ENCODE peak calls at places on chromosomes 16 and 17, in four cellular contexts. One of them, this sample, is unnamed.
A peak's percentile ranks its signal among the peaks of the same experiment; 100 is the strongest.

GRCh38 chr17:59963738-59964454 is 644 bp downstream of the RNFT1 start:
- DNase-seq in kidney: no peak
- DNase-seq in WERI-Rb-1: peak; percentile 30
- DNase-seq in AG09309: no peak
- DNase-seq in this sample: no peak

GRCh38 chr16:80122155-80122554 is 418.6 kb upstream of the DYNLRB2 start:
- DNase-seq in AG09309: peak; percentile 11
- DNase-seq in WERI-Rb-1: no peak
- DNase-seq in kidney: peak; percentile 60
- DNase-seq in this sample: peak; percentile 54

GRCh38 chr16:21283521-21284289 is 5.6 kb upstream of the CRYM start:
- DNase-seq in AG09309: no peak
- DNase-seq in kidney: no peak
- DNase-seq in WERI-Rb-1: peak; percentile 87
- DNase-seq in this sample: no peak

GRCh38 chr17:21289902-21290571 is 5.5 kb downstream of the MAP2K3 start:
- DNase-seq in kidney: peak; percentile 78
- DNase-seq in WERI-Rb-1: no peak
- DNase-seq in AG09309: no peak
- DNase-seq in this sample: no peak

GRCh38 chr17:4573682-4574081 is 10.6 kb upstream of the SMTNL2 start:
- DNase-seq in WERI-Rb-1: no peak
- DNase-seq in kidney: peak; percentile 56
- DNase-seq in AG09309: no peak
- DNase-seq in this sample: no peak

GRCh38 chr17:56203430-56203829 is 50.2 kb downstream of the ANKFN1 start:
- DNase-seq in AG09309: no peak
- DNase-seq in WERI-Rb-1: no peak
- DNase-seq in kidney: no peak
- DNase-seq in this sample: no peak

GRCh38 chr17:3693829-3694231 is 2.1 kb downstream of the P2RX5 start:
- DNase-seq in kidney: no peak
- DNase-seq in WERI-Rb-1: no peak
- DNase-seq in AG09309: no peak
- DNase-seq in this sample: no peak

GRCh38 chr16:81478294-81478693 is 33.7 kb downstream of the CMIP start:
- DNase-seq in kidney: no peak
- DNase-seq in AG09309: no peak
- DNase-seq in WERI-Rb-1: no peak
- DNase-seq in this sample: no peak

GRCh38 chr16:26374279-26374925 is 682.6 kb downstream of the HS3ST4 start:
- DNase-seq in AG09309: no peak
- DNase-seq in WERI-Rb-1: no peak
- DNase-seq in kidney: no peak
- DNase-seq in this sample: no peak

GRCh38 chr16:87499189-87499486 is 6.3 kb upstream of the ZCCHC14 start:
- DNase-seq in WERI-Rb-1: no peak
- DNase-seq in AG09309: peak; percentile 25
- DNase-seq in kidney: no peak
- DNase-seq in this sample: no peak

GRCh38 chr16:88783391-88784073 is 1.5 kb downstream of the PIEZO1 start:
- DNase-seq in WERI-Rb-1: no peak
- DNase-seq in AG09309: no peak
- DNase-seq in kidney: no peak
- DNase-seq in this sample: no peak

GRCh38 chr17:45020354-45021138 is 30.9 kb downstream of the DCAKD start:
- DNase-seq in WERI-Rb-1: peak; percentile 76
- DNase-seq in AG09309: no peak
- DNase-seq in kidney: peak; percentile 87
- DNase-seq in this sample: no peak

GRCh38 chr16:88837806-88838205 is 18.9 kb downstream of the GALNS start:
- DNase-seq in kidney: no peak
- DNase-seq in AG09309: no peak
- DNase-seq in WERI-Rb-1: no peak
- DNase-seq in this sample: no peak

GRCh38 chr17:79944821-79945391 is 90.8 kb downstream of the TBC1D16 start:
- DNase-seq in AG09309: no peak
- DNase-seq in WERI-Rb-1: peak; percentile 14
- DNase-seq in kidney: peak; percentile 59
- DNase-seq in this sample: no peak

GRCh38 chr16:513950-514349 is 13.6 kb upstream of the CAPN15 start:
- DNase-seq in AG09309: no peak
- DNase-seq in kidney: no peak
- DNase-seq in WERI-Rb-1: no peak
- DNase-seq in this sample: no peak

GRCh38 chr17:75846701-75847594 is 2.7 kb upstream of the UNC13D start:
- DNase-seq in AG09309: no peak
- DNase-seq in WERI-Rb-1: no peak
- DNase-seq in kidney: peak; percentile 73
- DNase-seq in this sample: no peak

GRCh38 chr17:45367216-45367615 is 50.4 kb upstream of the MAP3K14 start:
- DNase-seq in AG09309: no peak
- DNase-seq in kidney: no peak
- DNase-seq in WERI-Rb-1: no peak
- DNase-seq in this sample: no peak

DNA sequence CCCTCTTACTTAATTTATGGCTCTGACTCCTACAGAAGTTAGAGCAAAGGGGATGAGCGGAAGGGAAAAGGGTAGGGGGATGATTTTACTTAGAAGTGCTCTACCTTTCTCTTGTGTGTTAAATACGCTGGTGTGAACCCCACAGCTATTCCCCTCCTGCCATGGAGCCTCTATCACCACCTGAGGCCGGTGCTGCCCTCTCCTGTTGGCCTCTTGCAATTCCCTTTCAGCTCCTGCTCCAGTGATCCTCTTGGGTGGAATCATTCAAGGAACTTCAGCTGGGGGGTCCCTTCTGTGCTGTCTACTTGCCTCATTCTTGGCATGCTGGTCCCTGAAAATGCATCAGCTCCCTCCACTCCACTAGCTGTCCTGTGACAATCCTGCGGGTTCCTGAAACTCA is 41.8 kb upstream of the CDH8 start:
- DNase-seq in kidney: no peak
- DNase-seq in WERI-Rb-1: peak; percentile 10
- DNase-seq in AG09309: no peak
- DNase-seq in this sample: no peak
- TF ChIP-seq CTCF in kidney: no peak
- TF ChIP-seq CTCF in WERI-Rb-1: peak; percentile 57
- TF ChIP-seq CTCF in AG09309: peak; percentile 13
- TF ChIP-seq CTCF in this sample: no peak

GRCh38 chr17:7927596-7927995 is 2.1 kb downstream of the KCNAB3 start:
- DNase-seq in kidney: no peak
- DNase-seq in AG09309: no peak
- DNase-seq in WERI-Rb-1: no peak
- DNase-seq in this sample: no peak
- TF ChIP-seq CTCF in kidney: no peak
- TF ChIP-seq CTCF in AG09309: no peak
- TF ChIP-seq CTCF in WERI-Rb-1: no peak
- TF ChIP-seq CTCF in this sample: no peak

GRCh38 chr16:5186381-5186903 is 88.8 kb upstream of the EEF2KMT start:
- DNase-seq in AG09309: no peak
- DNase-seq in kidney: peak; percentile 66
- DNase-seq in WERI-Rb-1: no peak
- DNase-seq in this sample: no peak

GRCh38 chr16:5188318-5189025 is 90.9 kb upstream of the EEF2KMT start:
- DNase-seq in kidney: no peak
- DNase-seq in WERI-Rb-1: no peak
- DNase-seq in AG09309: no peak
- DNase-seq in this sample: no peak

DNA sequence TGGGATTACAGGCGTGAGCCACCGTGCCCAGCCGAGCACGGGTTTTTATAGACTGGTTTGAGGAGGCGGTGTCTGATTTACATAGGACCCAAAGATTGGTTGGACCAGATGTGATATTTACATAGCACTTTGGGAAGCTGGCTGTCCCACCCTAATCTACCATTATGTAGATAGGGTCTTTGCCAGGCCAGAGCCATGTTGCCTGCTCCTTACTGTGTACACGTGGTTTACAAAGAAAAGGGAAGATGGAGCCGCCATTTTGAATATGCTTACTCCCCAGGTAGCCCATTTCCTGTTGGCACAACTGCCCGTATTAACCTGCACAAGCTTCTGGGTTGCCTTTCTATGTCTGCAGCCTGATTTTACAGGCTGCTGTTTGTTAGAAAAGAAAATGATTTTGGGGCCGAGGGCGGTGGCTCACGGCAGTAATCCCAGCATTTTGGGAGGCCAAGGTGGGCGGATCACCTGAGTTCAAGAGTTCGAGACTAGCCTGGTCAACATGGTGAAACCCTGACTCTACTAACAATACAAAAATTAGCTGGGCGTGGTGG is 89.9 kb upstream of the EEF2KMT start:
- DNase-seq in kidney: no peak
- DNase-seq in AG09309: no peak
- DNase-seq in WERI-Rb-1: no peak
- DNase-seq in this sample: no peak
- TF ChIP-seq CTCF in kidney: no peak
- TF ChIP-seq CTCF in AG09309: no peak
- TF ChIP-seq CTCF in WERI-Rb-1: no peak
- TF ChIP-seq CTCF in this sample: no peak

DNA sequence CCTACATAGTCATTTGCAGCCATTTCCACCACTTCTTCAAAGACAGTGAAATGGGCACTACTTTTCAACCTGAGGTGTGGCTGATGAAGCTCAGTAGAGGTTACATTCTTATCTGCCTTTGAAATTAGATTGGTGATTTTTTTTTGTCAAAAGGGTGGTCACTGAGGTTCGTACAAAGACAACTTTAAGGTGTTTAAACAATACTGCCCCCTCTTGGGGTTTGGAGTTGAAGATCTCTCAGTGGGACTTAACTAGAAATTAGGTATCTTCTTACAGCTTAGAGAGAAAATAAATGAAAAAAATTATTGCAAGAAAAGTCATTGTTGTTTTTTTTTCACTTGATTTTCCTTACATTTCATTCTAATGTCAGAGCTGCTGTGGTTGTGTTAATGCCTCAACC is 713.2 kb downstream of the CDH11 start:
- DNase-seq in kidney: no peak
- DNase-seq in AG09309: no peak
- DNase-seq in WERI-Rb-1: no peak
- DNase-seq in this sample: no peak
- TF ChIP-seq CTCF in kidney: no peak
- TF ChIP-seq CTCF in AG09309: no peak
- TF ChIP-seq CTCF in WERI-Rb-1: no peak
- TF ChIP-seq CTCF in this sample: no peak

GRCh38 chr17:58595194-58595792 is 80.9 kb upstream of the MTMR4 start:
- DNase-seq in AG09309: no peak
- DNase-seq in WERI-Rb-1: peak; percentile 39
- DNase-seq in kidney: no peak
- DNase-seq in this sample: no peak
- TF ChIP-seq CTCF in AG09309: no peak
- TF ChIP-seq CTCF in WERI-Rb-1: peak; percentile 40
- TF ChIP-seq CTCF in kidney: no peak
- TF ChIP-seq CTCF in this sample: no peak

GRCh38 chr16:30394603-30395154 is 541 bp upstream of the ZNF48 start:
- DNase-seq in WERI-Rb-1: no peak
- DNase-seq in kidney: no peak
- DNase-seq in AG09309: no peak
- DNase-seq in this sample: no peak

GRCh38 chr16:30397056-30397455 is 1.8 kb downstream of the ZNF48 start:
- DNase-seq in AG09309: no peak
- DNase-seq in WERI-Rb-1: no peak
- DNase-seq in kidney: no peak
- DNase-seq in this sample: no peak

GRCh38 chr16:30397776-30398659 is 2.8 kb downstream of the ZNF48 start:
- DNase-seq in kidney: no peak
- DNase-seq in WERI-Rb-1: no peak
- DNase-seq in AG09309: no peak
- DNase-seq in this sample: no peak

GRCh38 chr16:30395992-30396560 is 856 bp downstream of the ZNF48 start:
- DNase-seq in kidney: no peak
- DNase-seq in WERI-Rb-1: no peak
- DNase-seq in AG09309: no peak
- DNase-seq in this sample: no peak

DNA sequence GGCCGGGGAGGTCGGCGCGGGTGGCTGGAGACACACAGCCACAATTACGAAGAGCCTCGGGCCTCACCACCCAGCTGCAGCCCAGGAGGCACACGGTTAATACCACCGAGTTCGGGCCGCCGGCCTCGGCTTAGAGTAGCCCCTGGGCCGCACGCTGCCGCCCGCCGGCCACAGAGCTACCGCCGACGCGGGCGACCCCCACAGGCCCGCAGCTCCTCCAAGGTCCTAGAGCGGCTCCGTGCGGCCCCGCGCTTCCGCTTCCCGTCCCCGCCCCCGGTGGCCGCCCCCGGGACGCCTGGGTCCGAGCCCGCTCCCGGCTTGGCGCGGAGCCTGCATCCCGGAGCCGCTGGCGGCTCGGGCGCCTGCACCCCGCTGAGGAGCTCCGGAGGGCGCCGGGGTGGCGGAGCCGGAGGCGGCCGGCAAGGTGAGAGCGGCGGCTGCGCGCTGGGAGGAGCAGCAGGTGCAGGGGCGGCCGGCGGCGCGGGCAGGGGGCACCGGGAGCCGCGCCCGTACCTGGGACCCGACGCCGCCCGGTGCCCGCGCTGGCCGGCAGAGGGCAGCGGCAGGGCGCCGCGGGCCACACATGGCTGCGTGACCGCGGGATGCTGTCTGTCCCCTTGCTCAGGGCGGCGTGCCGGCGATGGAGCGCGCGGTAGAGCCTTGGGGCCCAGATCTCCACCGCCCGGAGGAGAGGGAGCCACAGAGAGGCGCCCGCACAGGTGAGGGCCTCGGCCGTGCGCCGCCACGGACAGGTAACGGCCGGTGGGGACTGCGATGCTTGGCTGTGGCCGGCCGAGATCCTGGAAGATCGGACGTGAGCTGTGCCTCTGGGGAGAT is at the start of gene ZNF48:
- DNase-seq in AG09309: no peak
- DNase-seq in kidney: peak; percentile 97
- DNase-seq in WERI-Rb-1: peak; percentile 92
- DNase-seq in this sample: no peak
- TF ChIP-seq CTCF in AG09309: peak; percentile 10
- TF ChIP-seq CTCF in kidney: peak; percentile 37
- TF ChIP-seq CTCF in WERI-Rb-1: peak; percentile 64
- TF ChIP-seq CTCF in this sample: peak; percentile 16